ENCODE peak calls at places on chromosomes 1 and 21, in four cellular contexts. X is GM12878, O is K562, G is HepG2. K is an unnamed sample.

GRCh38 chr1:220093361-220094015 is 444 bp upstream of the IARS2 start:
- DNase-seq in X (no peak), O (no peak), G (no peak), K (no peak)

GRCh38 chr1:205581321-205581980 is 50.4 kb downstream of the ELK4 start:
- DNase-seq in X (no peak), O (no peak), G (no peak), K (peak)

GRCh38 chr1:65150583-65151263 is 2.7 kb downstream of the AK4 start:
- DNase-seq in X (no peak), O (no peak), G (no peak), K (no peak)

GRCh38 chr1:245440933-245441332 is 286.1 kb downstream of the KIF26B start:
- DNase-seq in X (no peak), O (no peak), G (no peak), K (no peak)

GRCh38 chr1:244583358-244583757 is 69.6 kb upstream of the DESI2 start:
- DNase-seq in X (no peak), O (no peak), G (no peak), K (no peak)

GRCh38 chr1:178645826-178646200 is 79.2 kb upstream of the RALGPS2 start:
- DNase-seq in X (no peak), O (no peak), G (no peak), K (no peak)

GRCh38 chr1:236808564-236809130 is 13.6 kb downstream of the MTR start:
- DNase-seq in X (no peak), O (no peak), G (peak), K (no peak)

GRCh38 chr1:77834771-77835334 is 53.6 kb upstream of the NEXN start:
- DNase-seq in X (no peak), O (no peak), G (no peak), K (no peak)

GRCh38 chr1:92804721-92805169 is 19.8 kb upstream of the EVI5 start:
- DNase-seq in X (no peak), O (peak), G (peak), K (peak)

GRCh38 chr1:231045318-231045717 is 5.3 kb upstream of the FAM89A start:
- DNase-seq in X (no peak), O (no peak), G (no peak), K (no peak)

DNA sequence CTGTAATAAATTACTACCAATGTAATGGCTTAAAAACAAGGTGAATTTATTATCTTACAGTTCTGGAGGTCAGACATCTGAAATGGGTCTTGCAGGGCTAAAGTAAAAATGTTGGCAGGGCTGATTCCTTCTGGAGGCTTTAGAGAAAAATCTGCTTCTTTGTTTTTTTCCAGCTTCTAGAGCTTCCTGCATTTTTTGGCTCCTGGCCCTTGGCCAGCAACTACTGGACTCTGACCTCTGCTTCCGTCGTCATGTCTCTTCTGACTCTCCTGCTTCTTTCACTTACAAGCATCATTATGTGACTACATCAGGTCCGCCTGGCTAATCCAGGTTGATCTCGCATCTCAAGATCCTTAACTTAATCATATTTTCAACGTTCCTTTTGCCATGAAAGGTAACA is 350.9 kb downstream of the S1PR1 start:
- DNase-seq in X (no peak), O (no peak), G (peak), K (no peak)
- TF ChIP-seq TCF7 in X (no peak), O (no peak), G (no peak), K (no peak)

GRCh38 chr1:30740251-30740951 is 17.0 kb upstream of the MATN1 start:
- DNase-seq in X (no peak), O (no peak), G (peak), K (no peak)

GRCh38 chr1:30738670-30739559 is 15.5 kb upstream of the MATN1 start:
- DNase-seq in X (no peak), O (no peak), G (no peak), K (no peak)

GRCh38 chr1:30740952-30741894 is 16.4 kb downstream of the LAPTM5 start:
- DNase-seq in X (no peak), O (no peak), G (no peak), K (no peak)

GRCh38 chr1:30738040-30738441 is 14.7 kb upstream of the MATN1 start:
- DNase-seq in X (no peak), O (peak), G (no peak), K (no peak)

GRCh38 chr1:30739601-30740000 is 16.2 kb upstream of the MATN1 start:
- DNase-seq in X (no peak), O (no peak), G (no peak), K (no peak)
- TF ChIP-seq TCF7 in X (no peak), O (no peak), G (no peak), K (no peak)

GRCh38 chr21:36624105-36624504 is 74.8 kb upstream of the SIM2 start:
- DNase-seq in X (no peak), O (no peak), G (no peak), K (no peak)
- TF ChIP-seq TCF7 in X (no peak), O (no peak), G (no peak), K (no peak)

GRCh38 chr1:19684677-19685076 is 20.0 kb downstream of the HTR6 start:
- DNase-seq in X (no peak), O (no peak), G (no peak), K (no peak)

GRCh38 chr1:19680644-19681043 is 16.0 kb downstream of the HTR6 start:
- DNase-seq in X (no peak), O (no peak), G (no peak), K (no peak)

GRCh38 chr1:19683351-19683750 is 18.7 kb downstream of the HTR6 start:
- DNase-seq in X (no peak), O (no peak), G (no peak), K (no peak)

GRCh38 chr1:19682901-19683300 is 18.2 kb downstream of the HTR6 start:
- DNase-seq in X (no peak), O (no peak), G (no peak), K (no peak)

GRCh38 chr1:19682257-19682656 is 17.6 kb downstream of the HTR6 start:
- DNase-seq in X (no peak), O (no peak), G (no peak), K (no peak)
- TF ChIP-seq TCF7 in X (no peak), O (no peak), G (no peak), K (no peak)

DNA sequence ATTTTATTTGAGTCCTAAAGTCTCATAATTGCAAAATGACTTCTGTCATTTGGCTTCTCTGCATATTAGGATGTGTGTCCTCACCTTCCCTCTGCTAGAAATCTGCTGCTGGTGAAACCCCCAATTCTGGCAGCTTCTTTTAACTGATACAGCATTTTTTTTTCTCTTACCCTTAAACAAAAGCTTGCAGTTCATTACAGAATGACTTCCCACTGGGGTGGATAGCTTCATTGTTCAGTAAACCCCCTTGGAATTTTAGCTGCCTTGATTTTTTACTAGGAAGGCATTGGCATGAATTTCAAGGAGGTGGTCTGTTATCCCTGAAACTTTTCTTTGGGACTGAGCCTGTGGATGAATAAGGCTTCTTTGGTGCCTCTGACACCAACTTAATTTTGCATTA is 16.8 kb downstream of the TSEN15 start:
- DNase-seq in X (no peak), O (no peak), G (no peak), K (no peak)
- TF ChIP-seq TCF7 in X (no peak), O (no peak), G (no peak), K (no peak)

K was measured in WTC11.